ENCODE peak calls at places on chromosomes 12 and 14, in six cellular contexts. One of them, this sample, is unnamed.

GRCh38 chr14:58238252-58239247 is 6.1 kb upstream of the PSMA3 start:
- DNase-seq in AG09309: no peak
- DNase-seq in heart right ventricle: no peak
- DNase-seq in lower lobe of right lung: no peak
- DNase-seq in cardiac fibroblast: peak; percentile 66
- DNase-seq in astrocyte of the cerebellum: no peak
- DNase-seq in this sample: no peak

GRCh38 chr14:52043690-52044089 is 25.2 kb downstream of the NID2 start:
- DNase-seq in AG09309: no peak
- DNase-seq in heart right ventricle: no peak
- DNase-seq in lower lobe of right lung: no peak
- DNase-seq in cardiac fibroblast: peak; percentile 53
- DNase-seq in astrocyte of the cerebellum: no peak
- DNase-seq in this sample: no peak

GRCh38 chr14:102507891-102508312 is 1.7 kb downstream of the ANKRD9 start:
- DNase-seq in AG09309: no peak
- DNase-seq in heart right ventricle: no peak
- DNase-seq in lower lobe of right lung: no peak
- DNase-seq in cardiac fibroblast: no peak
- DNase-seq in astrocyte of the cerebellum: no peak
- DNase-seq in this sample: no peak

GRCh38 chr14:95222870-95223398 is 65.6 kb upstream of the DICER1 start:
- DNase-seq in AG09309: no peak
- DNase-seq in heart right ventricle: no peak
- DNase-seq in lower lobe of right lung: no peak
- DNase-seq in cardiac fibroblast: peak; percentile 72
- DNase-seq in astrocyte of the cerebellum: no peak
- DNase-seq in this sample: no peak

GRCh38 chr14:100536721-100537700 is 50.2 kb downstream of the BEGAIN start:
- DNase-seq in AG09309: no peak
- DNase-seq in heart right ventricle: peak; percentile 2
- DNase-seq in lower lobe of right lung: peak; percentile 30
- DNase-seq in cardiac fibroblast: no peak
- DNase-seq in astrocyte of the cerebellum: no peak
- DNase-seq in this sample: no peak

GRCh38 chr14:97703006-97703760 is 906.0 kb downstream of the VRK1 start:
- DNase-seq in AG09309: no peak
- DNase-seq in heart right ventricle: no peak
- DNase-seq in lower lobe of right lung: no peak
- DNase-seq in cardiac fibroblast: no peak
- DNase-seq in astrocyte of the cerebellum: no peak
- DNase-seq in this sample: no peak

GRCh38 chr12:102054345-102054744 is 7.4 kb downstream of the WASHC3 start:
- DNase-seq in AG09309: no peak
- DNase-seq in heart right ventricle: no peak
- DNase-seq in lower lobe of right lung: no peak
- DNase-seq in cardiac fibroblast: no peak
- DNase-seq in astrocyte of the cerebellum: no peak
- DNase-seq in this sample: no peak

GRCh38 chr12:111034911-111035577 is 114.7 kb upstream of the MYL2 start:
- DNase-seq in AG09309: no peak
- DNase-seq in heart right ventricle: no peak
- DNase-seq in lower lobe of right lung: no peak
- DNase-seq in cardiac fibroblast: no peak
- DNase-seq in astrocyte of the cerebellum: no peak
- DNase-seq in this sample: no peak

GRCh38 chr14:70398706-70399431 is 18.0 kb downstream of the SYNJ2BP start:
- DNase-seq in AG09309: no peak
- DNase-seq in heart right ventricle: no peak
- DNase-seq in lower lobe of right lung: no peak
- DNase-seq in cardiac fibroblast: no peak
- DNase-seq in astrocyte of the cerebellum: no peak
- DNase-seq in this sample: no peak

GRCh38 chr12:120775862-120776552 is 50.4 kb downstream of the ACADS start:
- DNase-seq in AG09309: no peak
- DNase-seq in heart right ventricle: no peak
- DNase-seq in lower lobe of right lung: no peak
- DNase-seq in cardiac fibroblast: peak; percentile 48
- DNase-seq in astrocyte of the cerebellum: no peak
- DNase-seq in this sample: no peak

GRCh38 chr14:102996941-102997340 is 60.4 kb downstream of the CDC42BPB start:
- DNase-seq in AG09309: no peak
- DNase-seq in heart right ventricle: no peak
- DNase-seq in lower lobe of right lung: no peak
- DNase-seq in cardiac fibroblast: no peak
- DNase-seq in astrocyte of the cerebellum: no peak
- DNase-seq in this sample: no peak

GRCh38 chr12:120062976-120063579 is 53.5 kb downstream of the RAB35 start:
- DNase-seq in AG09309: no peak
- DNase-seq in heart right ventricle: no peak
- DNase-seq in lower lobe of right lung: no peak
- DNase-seq in cardiac fibroblast: no peak
- DNase-seq in astrocyte of the cerebellum: no peak
- DNase-seq in this sample: no peak

GRCh38 chr12:124334266-124334665 is 39.4 kb downstream of the RFLNA start:
- DNase-seq in AG09309: no peak
- DNase-seq in heart right ventricle: no peak
- DNase-seq in lower lobe of right lung: no peak
- DNase-seq in cardiac fibroblast: no peak
- DNase-seq in astrocyte of the cerebellum: no peak
- DNase-seq in this sample: no peak

GRCh38 chr12:20142956-20143355 is 225.4 kb upstream of the PDE3A start:
- DNase-seq in AG09309: no peak
- DNase-seq in heart right ventricle: no peak
- DNase-seq in lower lobe of right lung: no peak
- DNase-seq in cardiac fibroblast: no peak
- DNase-seq in astrocyte of the cerebellum: no peak
- DNase-seq in this sample: no peak

GRCh38 chr14:100607611-100607956 is 20.4 kb upstream of the BEGAIN start:
- DNase-seq in AG09309: no peak
- DNase-seq in heart right ventricle: no peak
- DNase-seq in lower lobe of right lung: no peak
- DNase-seq in cardiac fibroblast: no peak
- DNase-seq in astrocyte of the cerebellum: no peak
- DNase-seq in this sample: no peak

GRCh38 chr14:79040742-79041249 is 870.6 kb downstream of the NRXN3 start:
- DNase-seq in AG09309: no peak
- DNase-seq in heart right ventricle: no peak
- DNase-seq in lower lobe of right lung: no peak
- DNase-seq in cardiac fibroblast: no peak
- DNase-seq in astrocyte of the cerebellum: no peak
- DNase-seq in this sample: no peak

GRCh38 chr14:38039526-38039925 is 168.2 kb upstream of the SSTR1 start:
- DNase-seq in AG09309: peak; percentile 71
- DNase-seq in heart right ventricle: no peak
- DNase-seq in lower lobe of right lung: no peak
- DNase-seq in cardiac fibroblast: no peak
- DNase-seq in astrocyte of the cerebellum: no peak
- DNase-seq in this sample: no peak

GRCh38 chr12:116525418-116526001 is 33.7 kb upstream of the MAP1LC3B2 start:
- DNase-seq in AG09309: peak; percentile 79
- DNase-seq in heart right ventricle: peak; percentile 38
- DNase-seq in lower lobe of right lung: no peak
- DNase-seq in cardiac fibroblast: peak; percentile 91
- DNase-seq in astrocyte of the cerebellum: peak; percentile 95
- DNase-seq in this sample: no peak

GRCh38 chr14:50928002-50928635 is 16.2 kb downstream of the PYGL start:
- DNase-seq in AG09309: peak; percentile 97
- DNase-seq in heart right ventricle: no peak
- DNase-seq in lower lobe of right lung: no peak
- DNase-seq in cardiac fibroblast: peak; percentile 84
- DNase-seq in astrocyte of the cerebellum: peak; percentile 31
- DNase-seq in this sample: no peak

GRCh38 chr14:51394804-51395203 is 154.8 kb downstream of the TMX1 start:
- DNase-seq in AG09309: no peak
- DNase-seq in heart right ventricle: no peak
- DNase-seq in lower lobe of right lung: no peak
- DNase-seq in cardiac fibroblast: no peak
- DNase-seq in astrocyte of the cerebellum: no peak
- DNase-seq in this sample: no peak

GRCh38 chr14:68789002-68789797 is 3.7 kb downstream of the ZFP36L1 start:
- DNase-seq in AG09309: no peak
- DNase-seq in heart right ventricle: peak; percentile 85
- DNase-seq in lower lobe of right lung: peak; percentile 91
- DNase-seq in cardiac fibroblast: peak; percentile 83
- DNase-seq in astrocyte of the cerebellum: peak; percentile 60
- DNase-seq in this sample: no peak

GRCh38 chr14:68788275-68789001 is 4.4 kb downstream of the ZFP36L1 start:
- DNase-seq in AG09309: no peak
- DNase-seq in heart right ventricle: no peak
- DNase-seq in lower lobe of right lung: no peak
- DNase-seq in cardiac fibroblast: peak; percentile 26
- DNase-seq in astrocyte of the cerebellum: no peak
- DNase-seq in this sample: no peak

GRCh38 chr14:68785817-68786490 is 6.9 kb downstream of the ZFP36L1 start:
- DNase-seq in AG09309: no peak
- DNase-seq in heart right ventricle: no peak
- DNase-seq in lower lobe of right lung: no peak
- DNase-seq in cardiac fibroblast: peak; percentile 78
- DNase-seq in astrocyte of the cerebellum: no peak
- DNase-seq in this sample: peak; percentile 76

GRCh38 chr14:68786491-68787234 is 6.2 kb downstream of the ZFP36L1 start:
- DNase-seq in AG09309: no peak
- DNase-seq in heart right ventricle: no peak
- DNase-seq in lower lobe of right lung: no peak
- DNase-seq in cardiac fibroblast: peak; percentile 87
- DNase-seq in astrocyte of the cerebellum: no peak
- DNase-seq in this sample: peak; percentile 79

DNA sequence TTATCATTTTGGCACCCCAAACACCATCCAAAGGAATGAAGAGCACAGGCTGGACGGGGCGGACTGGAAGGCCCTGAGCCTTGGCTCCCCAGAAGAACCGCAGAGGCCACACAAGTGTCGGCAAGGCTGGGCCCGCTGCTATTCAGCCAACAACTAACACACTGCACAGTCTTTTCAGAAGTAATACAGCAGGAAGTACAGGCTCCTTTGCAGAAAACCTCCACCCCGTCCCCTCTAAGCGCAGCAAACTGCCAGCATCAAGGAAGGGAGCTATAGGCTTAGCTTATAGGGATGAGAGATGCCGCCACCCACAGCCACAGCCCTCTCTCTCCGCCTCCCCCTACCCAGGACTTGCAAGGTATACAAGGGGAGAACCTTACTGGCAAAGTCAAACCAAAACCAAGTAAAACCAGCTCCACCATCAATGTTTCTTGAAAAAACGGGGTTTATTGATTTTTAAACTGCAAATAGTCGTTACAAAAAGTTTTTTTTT is 5.6 kb downstream of the ZFP36L1 start:
- DNase-seq in AG09309: no peak
- DNase-seq in heart right ventricle: no peak
- DNase-seq in lower lobe of right lung: no peak
- DNase-seq in cardiac fibroblast: no peak
- DNase-seq in astrocyte of the cerebellum: no peak
- DNase-seq in this sample: no peak
- H3K4me3 ChIP-seq in AG09309: no peak overlapping the region
- H3K4me3 ChIP-seq in heart right ventricle: no peak overlapping the region
- H3K4me3 ChIP-seq in lower lobe of right lung: peak overlapping the region; percentile 86
- H3K4me3 ChIP-seq in cardiac fibroblast: peak overlapping the region; percentile 15
- H3K4me3 ChIP-seq in astrocyte of the cerebellum: no peak overlapping the region
- H3K4me3 ChIP-seq in this sample: peak overlapping the region; percentile 9

GRCh38 chr14:87888136-87888999 is 104.6 kb downstream of the GALC start:
- DNase-seq in AG09309: no peak
- DNase-seq in heart right ventricle: peak; percentile 14
- DNase-seq in lower lobe of right lung: no peak
- DNase-seq in cardiac fibroblast: no peak
- DNase-seq in astrocyte of the cerebellum: no peak
- DNase-seq in this sample: no peak
- TF ChIP-seq CTCF in AG09309: peak; percentile 71
- TF ChIP-seq CTCF in heart right ventricle: peak; percentile 34
- TF ChIP-seq CTCF in lower lobe of right lung: peak; percentile 43
- TF ChIP-seq CTCF in cardiac fibroblast: peak; percentile 37
- TF ChIP-seq CTCF in astrocyte of the cerebellum: peak; percentile 41
- TF ChIP-seq CTCF in this sample: peak; percentile 73

DNA sequence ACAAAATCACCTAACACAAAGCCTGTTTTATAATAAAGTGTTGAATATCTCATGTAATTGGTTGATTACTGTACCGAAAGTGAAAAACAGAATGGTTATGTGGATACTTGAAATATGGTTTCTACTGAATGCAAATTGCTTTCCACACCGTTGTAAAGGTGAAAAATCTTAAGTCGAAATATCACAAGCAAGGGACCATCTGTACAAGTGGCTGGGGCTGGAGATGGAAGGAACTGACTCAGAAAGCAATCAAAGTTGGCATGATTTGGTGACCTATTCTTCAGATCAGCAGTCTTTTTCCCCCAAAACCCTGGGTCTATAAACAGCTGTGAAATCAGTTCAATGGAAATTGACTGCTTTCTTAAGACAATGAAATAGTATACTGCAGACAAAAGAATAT is 3.6 kb downstream of the CBX5 start:
- DNase-seq in AG09309: no peak
- DNase-seq in heart right ventricle: no peak
- DNase-seq in lower lobe of right lung: no peak
- DNase-seq in cardiac fibroblast: no peak
- DNase-seq in astrocyte of the cerebellum: no peak
- DNase-seq in this sample: no peak
- H3K4me3 ChIP-seq in AG09309: no peak overlapping the region
- H3K4me3 ChIP-seq in heart right ventricle: no peak overlapping the region
- H3K4me3 ChIP-seq in lower lobe of right lung: no peak overlapping the region
- H3K4me3 ChIP-seq in cardiac fibroblast: no peak overlapping the region
- H3K4me3 ChIP-seq in astrocyte of the cerebellum: no peak overlapping the region
- H3K4me3 ChIP-seq in this sample: no peak overlapping the region

GRCh38 chr12:34105392-34105933 is 83.2 kb downstream of the ALG10 start:
- DNase-seq in AG09309: no peak
- DNase-seq in heart right ventricle: no peak
- DNase-seq in lower lobe of right lung: no peak
- DNase-seq in cardiac fibroblast: no peak
- DNase-seq in astrocyte of the cerebellum: no peak
- DNase-seq in this sample: no peak
- TF ChIP-seq CTCF in AG09309: no peak
- TF ChIP-seq CTCF in heart right ventricle: no peak
- TF ChIP-seq CTCF in lower lobe of right lung: no peak
- TF ChIP-seq CTCF in cardiac fibroblast: no peak
- TF ChIP-seq CTCF in astrocyte of the cerebellum: no peak
- TF ChIP-seq CTCF in this sample: no peak

DNA sequence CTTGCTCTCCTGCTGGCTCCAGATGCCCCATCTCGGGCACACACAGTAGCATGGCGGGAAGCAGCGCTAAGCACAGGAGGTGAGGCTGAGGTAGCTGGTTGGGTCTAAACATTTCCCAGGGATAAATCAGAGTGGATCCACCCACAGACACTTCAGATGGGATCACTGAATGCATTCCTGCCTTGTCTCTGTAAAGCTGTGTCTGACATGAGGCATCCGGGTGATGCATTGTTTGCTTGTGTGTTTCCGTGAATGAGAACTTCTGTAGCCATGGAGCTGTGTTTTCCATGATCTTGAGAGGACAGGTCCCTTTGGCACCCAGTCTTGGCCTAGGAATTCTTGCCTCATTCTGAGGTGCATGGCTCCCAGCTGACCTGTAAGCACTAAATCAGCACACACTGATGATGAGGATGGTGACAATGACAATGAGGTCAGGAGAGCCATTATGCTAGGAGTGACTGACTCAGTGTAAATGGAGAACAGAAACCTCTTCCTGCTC is 6.7 kb upstream of the KRT75 start:
- DNase-seq in AG09309: no peak
- DNase-seq in heart right ventricle: no peak
- DNase-seq in lower lobe of right lung: no peak
- DNase-seq in cardiac fibroblast: peak; percentile 74
- DNase-seq in astrocyte of the cerebellum: no peak
- DNase-seq in this sample: peak; percentile 37
- H3K4me3 ChIP-seq in AG09309: no peak overlapping the region
- H3K4me3 ChIP-seq in heart right ventricle: no peak overlapping the region
- H3K4me3 ChIP-seq in lower lobe of right lung: no peak overlapping the region
- H3K4me3 ChIP-seq in cardiac fibroblast: no peak overlapping the region
- H3K4me3 ChIP-seq in astrocyte of the cerebellum: no peak overlapping the region
- H3K4me3 ChIP-seq in this sample: no peak overlapping the region